ENCODE peak calls at places on chromosome 18, in four cellular contexts. D is neural progenitor cell, Z is MM.1S, C is H7. H is an unnamed sample. For H3K27me3 and H3K36me3, the result is how much of the 10 kb centered on the place peaks cover.

GRCh38 chr18:68447286-68447685 is 267.6 kb downstream of the TMX3 start:
- DNase-seq in C (no peak), D (no peak), Z (no peak), H (no peak)

GRCh38 chr18:75293591-75293990 is 83.0 kb downstream of the TSHZ1 start:
- DNase-seq in Z (no peak), D (no peak), C (no peak), H (no peak)

GRCh38 chr18:50659091-50660003 is 99.5 kb downstream of the MAPK4 start:
- DNase-seq in C (no peak), D (no peak), Z (no peak), H (peak)

GRCh38 chr18:70523798-70524182 is 234.9 kb downstream of the SOCS6 start:
- DNase-seq in Z (no peak), C (no peak), D (no peak), H (no peak)

GRCh38 chr18:23884712-23885375 is 129.7 kb upstream of the TTC39C start:
- DNase-seq in D (no peak), C (peak), Z (no peak), H (no peak)

GRCh38 chr18:50590625-50591024 is 30.7 kb downstream of the MAPK4 start:
- DNase-seq in C (no peak), D (no peak), Z (no peak), H (no peak)

GRCh38 chr18:23422751-23423418 is 30.2 kb upstream of the RIOK3 start:
- DNase-seq in D (no peak), Z (no peak), C (no peak), H (peak)

GRCh38 chr18:75455249-75456183 is 28.0 kb upstream of the SMIM21 start:
- DNase-seq in D (peak), C (peak), Z (no peak), H (no peak)

GRCh38 chr18:26547302-26548143 is 830 bp downstream of the KCTD1 start:
- DNase-seq in D (peak), C (peak), Z (no peak), H (peak)

GRCh38 chr18:75694292-75694691 is 266.8 kb upstream of the SMIM21 start:
- DNase-seq in C (no peak), Z (no peak), D (no peak), H (no peak)

GRCh38 chr18:50594012-50594411 is 34.1 kb downstream of the MAPK4 start:
- DNase-seq in C (no peak), D (no peak), Z (no peak), H (no peak)

GRCh38 chr18:34965511-34965910 is 75.7 kb upstream of the MAPRE2 start:
- DNase-seq in Z (no peak), C (no peak), D (no peak), H (no peak)

GRCh38 chr18:28736951-28737350 is 560.0 kb upstream of the CDH2 start:
- DNase-seq in D (no peak), Z (no peak), C (no peak), H (no peak)

GRCh38 chr18:31651369-31651768 is 33.0 kb downstream of the B4GALT6 start:
- DNase-seq in C (no peak), Z (no peak), D (no peak), H (no peak)

GRCh38 chr18:7207366-7207765 is 23.5 kb upstream of the LRRC30 start:
- DNase-seq in D (peak), C (no peak), Z (no peak), H (no peak)

GRCh38 chr18:79129120-79129519 is 59.9 kb downstream of the ATP9B start:
- DNase-seq in C (no peak), Z (no peak), D (no peak), H (no peak)

GRCh38 chr18:70405051-70405450 is 116.2 kb downstream of the SOCS6 start:
- DNase-seq in D (no peak), C (no peak), Z (no peak), H (no peak)

DNA sequence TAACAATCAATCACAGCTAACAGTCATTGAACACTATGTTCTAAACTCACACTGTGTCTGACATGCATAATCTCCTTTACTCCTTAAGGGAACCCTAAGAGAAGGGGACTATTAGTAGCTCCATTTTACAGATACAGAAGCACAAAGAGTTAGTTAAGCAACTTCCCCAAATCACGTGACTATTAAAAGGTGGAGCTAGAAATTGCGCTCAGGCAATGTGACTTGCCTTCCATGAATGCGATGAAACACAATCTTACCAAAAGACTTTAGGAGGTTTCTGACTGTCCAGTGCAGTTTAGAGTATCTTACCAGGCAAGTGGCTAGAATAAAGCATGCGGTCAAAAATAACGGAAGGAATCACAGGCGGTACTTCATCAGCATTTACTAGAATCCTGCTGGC is 70.4 kb downstream of the ZNF521 start:
- DNase-seq in C (no peak), Z (no peak), D (no peak), H (no peak)
- H3K27me3 ChIP-seq in C (under half), Z (under half), D (under half), H (under half)

GRCh38 chr18:10259075-10259474 is 195.4 kb upstream of the APCDD1 start:
- DNase-seq in D (no peak), C (no peak), Z (no peak), H (no peak)

GRCh38 chr18:10259934-10260333 is 194.5 kb upstream of the APCDD1 start:
- DNase-seq in Z (no peak), C (no peak), D (no peak), H (no peak)

GRCh38 chr18:10264260-10264659 is 190.2 kb upstream of the APCDD1 start:
- DNase-seq in C (no peak), Z (no peak), D (no peak), H (no peak)

GRCh38 chr18:10265560-10266235 is 188.7 kb upstream of the APCDD1 start:
- DNase-seq in Z (no peak), D (no peak), C (no peak), H (no peak)

DNA sequence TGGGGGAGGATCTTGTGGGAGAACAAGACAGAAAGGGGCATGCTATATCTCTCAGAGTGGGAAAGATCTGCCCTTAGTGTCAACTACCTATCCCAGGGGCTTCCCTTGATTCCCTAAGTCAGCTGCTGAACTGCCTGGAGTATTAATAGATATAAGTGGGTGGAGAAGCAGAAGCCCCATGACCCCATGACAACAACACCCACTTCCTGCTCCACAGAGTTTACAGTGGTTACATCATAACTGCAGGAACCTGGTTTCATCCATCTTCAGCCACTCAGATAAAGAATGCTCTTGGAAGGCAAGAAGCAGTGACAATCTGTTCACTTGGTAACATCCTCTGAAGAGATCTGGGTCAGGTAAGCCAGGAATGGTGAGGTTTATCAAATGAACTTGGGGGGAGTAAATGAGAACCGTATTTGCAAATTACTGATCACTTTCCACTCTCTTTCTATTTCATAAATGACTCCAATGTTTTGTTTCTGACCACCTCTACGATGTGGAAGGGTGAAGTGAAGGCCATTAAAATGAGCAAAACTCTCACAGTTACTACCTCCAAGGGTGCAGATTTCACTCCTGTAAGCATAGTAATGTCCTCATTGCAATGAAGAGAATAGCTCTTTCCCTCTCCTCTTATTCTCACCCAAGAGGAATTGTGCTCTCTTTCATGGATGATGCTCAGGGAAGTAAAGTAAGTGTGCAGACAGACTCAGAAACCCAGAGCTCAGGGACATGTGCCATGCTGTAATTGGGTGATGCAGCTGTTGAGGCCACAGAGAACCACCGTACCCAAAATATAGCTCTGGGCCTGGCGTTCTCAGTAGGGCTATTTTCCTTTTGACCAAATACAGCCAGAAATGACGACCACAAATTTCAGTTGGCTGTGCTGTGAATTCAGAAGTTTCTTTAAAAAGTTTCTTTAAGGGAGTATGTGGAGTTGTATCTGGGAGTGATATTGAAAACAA is 192.8 kb upstream of the APCDD1 start:
- DNase-seq in Z (no peak), C (no peak), D (no peak), H (no peak)
- H3K4me3 ChIP-seq in Z (no peak), C (no peak), D (no peak), H (no peak)

DNA sequence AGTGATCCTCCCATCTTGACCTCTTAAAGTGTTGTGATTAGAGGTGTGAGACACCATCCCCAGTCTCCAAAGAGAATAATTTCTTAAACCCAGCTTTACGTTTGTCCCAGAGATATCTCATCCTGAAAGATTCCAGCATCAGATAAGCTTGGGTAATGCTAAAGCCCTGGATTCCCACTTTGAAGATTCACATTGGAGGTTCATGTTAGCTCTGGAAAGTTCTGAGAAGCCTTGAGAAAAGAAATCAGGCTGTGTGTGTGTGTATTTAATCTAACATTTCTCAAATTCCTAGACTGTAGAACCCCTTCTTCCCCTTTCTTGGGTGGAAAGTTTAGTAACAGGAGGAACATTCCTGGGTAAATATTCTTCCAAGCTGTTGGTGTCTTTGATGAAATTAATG is 18.0 kb downstream of the ZNF532 start:
- DNase-seq in D (no peak), Z (no peak), C (no peak), H (no peak)
- H3K36me3 ChIP-seq in D (under half), Z (under half), C (under half), H (under half)

GRCh38 chr18:63970803-63971191 is 916 bp downstream of the SERPINB8 start:
- DNase-seq in D (peak), C (peak), Z (no peak), H (no peak)
- H3K27me3 ChIP-seq in D (under half), C (under half), Z (under half), H (under half)

DNA sequence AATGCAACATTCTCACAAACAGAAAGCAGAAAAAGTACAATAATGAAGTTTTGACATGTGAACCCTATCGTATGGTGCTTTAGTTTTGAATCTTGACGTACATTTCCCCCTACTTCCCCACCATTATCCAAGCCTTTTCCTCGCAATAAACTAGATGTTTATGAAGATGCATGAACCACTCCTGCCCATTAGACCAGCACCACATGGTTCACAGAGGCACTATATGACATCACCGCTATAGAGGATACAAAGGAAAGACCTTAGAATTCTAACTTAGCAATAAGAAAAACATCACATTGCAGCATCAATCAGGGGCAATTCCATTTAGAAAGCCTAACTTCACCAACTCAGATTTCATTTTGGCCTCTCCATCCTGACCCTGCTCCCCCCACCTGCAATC is 125.0 kb downstream of the PIGN start:
- DNase-seq in C (no peak), D (no peak), Z (no peak), H (no peak)
- H3K4me3 ChIP-seq in C (no peak), D (no peak), Z (no peak), H (no peak)

GRCh38 chr18:189254-189653 is 30.9 kb downstream of the USP14 start:
- DNase-seq in C (no peak), D (no peak), Z (no peak), H (no peak)
- H3K36me3 ChIP-seq in C (under half), D (under half), Z (under half), H (under half)

GRCh38 chr18:48105317-48105716 is 174.9 kb upstream of the SMAD2 start:
- DNase-seq in Z (no peak), D (no peak), C (peak), H (no peak)

GRCh38 chr18:48106976-48107781 is 176.7 kb upstream of the SMAD2 start:
- DNase-seq in D (no peak), C (peak), Z (no peak), H (no peak)

GRCh38 chr18:48104703-48105102 is 174.2 kb upstream of the SMAD2 start:
- DNase-seq in D (no peak), C (no peak), Z (no peak), H (no peak)

GRCh38 chr18:48108136-48108535 is 177.7 kb upstream of the SMAD2 start:
- DNase-seq in D (no peak), Z (no peak), C (no peak), H (no peak)

GRCh38 chr18:48106498-48106897 is 176.0 kb upstream of the SMAD2 start:
- DNase-seq in Z (no peak), C (no peak), D (no peak), H (no peak)
- H3K27me3 ChIP-seq in Z (under half), C (under half), D (under half), H (under half)

GRCh38 chr18:77249583-77250500 is at the start of gene GALR1:
- DNase-seq in D (peak), C (peak), Z (no peak), H (no peak)
- H3K4me3 ChIP-seq in D (peak), C (peak), Z (no peak), H (peak)